ENCODE peak calls at places on chromosomes 1 and 21, in six cellular contexts. One of them, this sample, is unnamed.
A peak's percentile ranks its signal among the peaks of the same experiment; 100 is the strongest.

GRCh38 chr1:11487196-11487751 is 8.3 kb downstream of the DISP3 start:
- DNase-seq in cerebellum: no peak
- DNase-seq in A172: no peak
- DNase-seq in astrocyte of the spinal cord: no peak
- DNase-seq in RWPE2: no peak
- DNase-seq in EL: no peak
- DNase-seq in this sample: no peak

GRCh38 chr1:197027359-197027758 is 39.7 kb downstream of the F13B start:
- DNase-seq in EL: no peak
- DNase-seq in astrocyte of the spinal cord: no peak
- DNase-seq in RWPE2: no peak
- DNase-seq in cerebellum: no peak
- DNase-seq in A172: no peak
- DNase-seq in this sample: no peak

GRCh38 chr1:231393668-231394067 is 28.4 kb downstream of the EGLN1 start:
- DNase-seq in RWPE2: no peak
- DNase-seq in cerebellum: no peak
- DNase-seq in astrocyte of the spinal cord: no peak
- DNase-seq in A172: peak; percentile 21
- DNase-seq in EL: no peak
- DNase-seq in this sample: no peak

GRCh38 chr1:168081373-168082007 is 55.2 kb downstream of the GPR161 start:
- DNase-seq in RWPE2: no peak
- DNase-seq in A172: no peak
- DNase-seq in astrocyte of the spinal cord: peak; percentile 45
- DNase-seq in EL: peak; percentile 67
- DNase-seq in cerebellum: no peak
- DNase-seq in this sample: no peak

GRCh38 chr1:172827841-172828240 is 168.9 kb downstream of the FASLG start:
- DNase-seq in cerebellum: no peak
- DNase-seq in astrocyte of the spinal cord: no peak
- DNase-seq in A172: no peak
- DNase-seq in RWPE2: no peak
- DNase-seq in EL: no peak
- DNase-seq in this sample: no peak

GRCh38 chr21:42661688-42662429 is 8.4 kb downstream of the PDE9A start:
- DNase-seq in A172: no peak
- DNase-seq in EL: no peak
- DNase-seq in cerebellum: no peak
- DNase-seq in astrocyte of the spinal cord: no peak
- DNase-seq in RWPE2: no peak
- DNase-seq in this sample: no peak

GRCh38 chr1:30190481-30191153 is 532.8 kb downstream of the MATN1 start:
- DNase-seq in astrocyte of the spinal cord: no peak
- DNase-seq in cerebellum: no peak
- DNase-seq in RWPE2: no peak
- DNase-seq in EL: no peak
- DNase-seq in A172: no peak
- DNase-seq in this sample: no peak

GRCh38 chr1:216612291-216612690 is 110.9 kb downstream of the ESRRG start:
- DNase-seq in EL: no peak
- DNase-seq in astrocyte of the spinal cord: no peak
- DNase-seq in RWPE2: no peak
- DNase-seq in cerebellum: no peak
- DNase-seq in A172: no peak
- DNase-seq in this sample: no peak

GRCh38 chr1:234842726-234843641 is 233.0 kb upstream of the IRF2BP2 start:
- DNase-seq in A172: no peak
- DNase-seq in astrocyte of the spinal cord: no peak
- DNase-seq in RWPE2: no peak
- DNase-seq in cerebellum: no peak
- DNase-seq in EL: no peak
- DNase-seq in this sample: no peak

GRCh38 chr1:111164151-111164550 is 24.1 kb downstream of the CEPT1 start:
- DNase-seq in astrocyte of the spinal cord: no peak
- DNase-seq in RWPE2: no peak
- DNase-seq in EL: no peak
- DNase-seq in A172: no peak
- DNase-seq in cerebellum: peak; percentile 20
- DNase-seq in this sample: peak; percentile 36

GRCh38 chr1:172653015-172653709 is 5.7 kb upstream of the FASLG start:
- DNase-seq in A172: no peak
- DNase-seq in cerebellum: no peak
- DNase-seq in EL: peak; percentile 61
- DNase-seq in RWPE2: no peak
- DNase-seq in astrocyte of the spinal cord: peak; percentile 36
- DNase-seq in this sample: no peak

GRCh38 chr1:37634554-37635308 is at the start of gene RSPO1:
- DNase-seq in cerebellum: no peak
- DNase-seq in astrocyte of the spinal cord: no peak
- DNase-seq in A172: no peak
- DNase-seq in EL: peak; percentile 34
- DNase-seq in RWPE2: no peak
- DNase-seq in this sample: no peak

GRCh38 chr1:163980391-163980790 is 578.6 kb upstream of the PBX1 start:
- DNase-seq in cerebellum: no peak
- DNase-seq in A172: no peak
- DNase-seq in astrocyte of the spinal cord: no peak
- DNase-seq in EL: no peak
- DNase-seq in RWPE2: no peak
- DNase-seq in this sample: no peak

GRCh38 chr21:38959686-38960049 is 153.9 kb downstream of the ETS2 start:
- DNase-seq in astrocyte of the spinal cord: no peak
- DNase-seq in RWPE2: no peak
- DNase-seq in A172: no peak
- DNase-seq in cerebellum: no peak
- DNase-seq in EL: no peak
- DNase-seq in this sample: no peak

GRCh38 chr1:11307837-11308236 is 34.8 kb downstream of the UBIAD1 start:
- DNase-seq in RWPE2: no peak
- DNase-seq in A172: peak; percentile 68
- DNase-seq in astrocyte of the spinal cord: peak; percentile 16
- DNase-seq in cerebellum: no peak
- DNase-seq in EL: peak; percentile 22
- DNase-seq in this sample: no peak

GRCh38 chr1:77279929-77280328 is 1.9 kb upstream of the AK5 start:
- DNase-seq in EL: no peak
- DNase-seq in astrocyte of the spinal cord: no peak
- DNase-seq in RWPE2: no peak
- DNase-seq in cerebellum: no peak
- DNase-seq in A172: no peak
- DNase-seq in this sample: no peak

GRCh38 chr1:205849619-205850355 is at the start of gene PM20D1:
- DNase-seq in A172: no peak
- DNase-seq in RWPE2: no peak
- DNase-seq in cerebellum: peak; percentile 89
- DNase-seq in astrocyte of the spinal cord: peak; percentile 72
- DNase-seq in EL: no peak
- DNase-seq in this sample: peak; percentile 90

GRCh38 chr1:79188371-79188770 is 181.8 kb upstream of the ADGRL4 start:
- DNase-seq in RWPE2: no peak
- DNase-seq in EL: peak; percentile 67
- DNase-seq in astrocyte of the spinal cord: peak; percentile 59
- DNase-seq in cerebellum: no peak
- DNase-seq in A172: peak; percentile 49
- DNase-seq in this sample: no peak

GRCh38 chr21:42350271-42350885 is 416 bp downstream of the TFF2 start:
- DNase-seq in cerebellum: no peak
- DNase-seq in RWPE2: no peak
- DNase-seq in A172: no peak
- DNase-seq in EL: no peak
- DNase-seq in astrocyte of the spinal cord: no peak
- DNase-seq in this sample: no peak

GRCh38 chr1:84884671-84885389 is 8.2 kb downstream of the LPAR3 start:
- DNase-seq in EL: peak; percentile 47
- DNase-seq in astrocyte of the spinal cord: no peak
- DNase-seq in cerebellum: no peak
- DNase-seq in RWPE2: no peak
- DNase-seq in A172: no peak
- DNase-seq in this sample: no peak

GRCh38 chr1:63774617-63775417 is 1.0 kb downstream of the ROR1 start:
- DNase-seq in A172: peak; percentile 16
- DNase-seq in astrocyte of the spinal cord: peak; percentile 56
- DNase-seq in cerebellum: peak; percentile 33
- DNase-seq in EL: peak; percentile 53
- DNase-seq in RWPE2: no peak
- DNase-seq in this sample: peak; percentile 22

GRCh38 chr21:16358784-16359183 is 629.0 kb downstream of the USP25 start:
- DNase-seq in astrocyte of the spinal cord: no peak
- DNase-seq in RWPE2: no peak
- DNase-seq in cerebellum: no peak
- DNase-seq in A172: no peak
- DNase-seq in EL: no peak
- DNase-seq in this sample: no peak

GRCh38 chr1:16143566-16144324 is 12.1 kb downstream of the EPHA2 start:
- DNase-seq in EL: peak; percentile 74
- DNase-seq in astrocyte of the spinal cord: peak; percentile 41
- DNase-seq in RWPE2: peak; percentile 94
- DNase-seq in A172: peak; percentile 88
- DNase-seq in cerebellum: no peak
- DNase-seq in this sample: no peak

GRCh38 chr1:243525085-243525487 is 269.2 kb downstream of the SDCCAG8 start:
- DNase-seq in cerebellum: no peak
- DNase-seq in RWPE2: no peak
- DNase-seq in A172: peak; percentile 83
- DNase-seq in EL: peak; percentile 79
- DNase-seq in astrocyte of the spinal cord: peak; percentile 94
- DNase-seq in this sample: no peak

GRCh38 chr1:3403388-3404179 is 50.9 kb upstream of the ARHGEF16 start:
- DNase-seq in cerebellum: no peak
- DNase-seq in RWPE2: no peak
- DNase-seq in A172: peak; percentile 6
- DNase-seq in EL: no peak
- DNase-seq in astrocyte of the spinal cord: no peak
- DNase-seq in this sample: peak; percentile 7

GRCh38 chr1:234230414-234230862 is 142.8 kb upstream of the COA6 start:
- DNase-seq in astrocyte of the spinal cord: peak; percentile 46
- DNase-seq in RWPE2: no peak
- DNase-seq in cerebellum: no peak
- DNase-seq in A172: no peak
- DNase-seq in EL: no peak
- DNase-seq in this sample: no peak

GRCh38 chr1:53376041-53376461 is 48.2 kb upstream of the LRP8 start:
- DNase-seq in EL: no peak
- DNase-seq in RWPE2: peak; percentile 47
- DNase-seq in cerebellum: no peak
- DNase-seq in A172: no peak
- DNase-seq in astrocyte of the spinal cord: no peak
- DNase-seq in this sample: no peak